ENCODE peak calls at places on chromosomes 7 and 10, in eight cellular contexts. X is ovary; A is foreskin keratinocyte; M is neural progenitor cell; W is spleen; N is activated CD4-positive, alpha-beta T cell treated with anti-CD3 and anti-CD28 coated beads, Interleukin-2, amount 50 U/mL, for 48 hours; Z is fibroblast of the conjunctiva; U is mucosa of descending colon. Q is an unnamed sample.

GRCh38 chr7:106568680-106569499 is 92.1 kb downstream of the CCDC71L start:
- DNase-seq in U (no peak), N (no peak), W (no peak), Z (peak; percentile 97), M (no peak), X (no peak), A (peak; percentile 84), Q (no peak)

GRCh38 chr10:120514035-120514620 is 57.1 kb downstream of the PLPP4 start:
- DNase-seq in N (peak; percentile 17), Z (no peak), W (no peak), U (peak; percentile 42), M (peak; percentile 88), X (no peak), A (peak; percentile 53), Q (no peak)

GRCh38 chr10:80540136-80540535 is 2.4 kb downstream of the SH2D4B start:
- DNase-seq in N (no peak), U (no peak), X (no peak), M (no peak), Z (no peak), W (no peak), A (no peak), Q (no peak)

GRCh38 chr10:77357185-77357584 is 280.4 kb downstream of the KCNMA1 start:
- DNase-seq in X (no peak), N (no peak), W (no peak), M (no peak), A (no peak), U (no peak), Z (no peak), Q (no peak)

GRCh38 chr10:11253397-11254002 is 235.8 kb downstream of the CELF2 start:
- DNase-seq in N (no peak), M (no peak), A (no peak), X (no peak), W (no peak), Z (no peak), U (no peak), Q (no peak)

GRCh38 chr7:5139998-5140397 is 50.0 kb upstream of the WIPI2 start:
- DNase-seq in X (no peak), M (peak; percentile 61), Z (no peak), A (no peak), W (no peak), U (peak; percentile 47), N (peak; percentile 19), Q (no peak)

GRCh38 chr10:72334196-72334831 is 20.4 kb downstream of the DNAJB12 start:
- DNase-seq in A (no peak), M (peak; percentile 87), U (peak; percentile 41), Z (peak; percentile 70), X (peak; percentile 89), W (peak; percentile 80), N (no peak), Q (no peak)

GRCh38 chr7:129013048-129013721 is 41.7 kb downstream of the TNPO3 start:
- DNase-seq in M (no peak), X (no peak), N (no peak), Z (no peak), W (no peak), A (no peak), U (no peak), Q (no peak)

GRCh38 chr10:42987121-42987541 is 89.7 kb upstream of the RET start:
- DNase-seq in A (no peak), X (peak; percentile 7), M (no peak), Z (no peak), U (no peak), N (no peak), W (peak; percentile 47), Q (no peak)

GRCh38 chr10:12500406-12501303 is 151.3 kb downstream of the CAMK1D start:
- DNase-seq in Z (no peak), X (no peak), W (peak; percentile 23), N (no peak), M (no peak), A (no peak), U (no peak), Q (no peak)

GRCh38 chr7:101210143-101210542 is 7.2 kb downstream of the PLOD3 start:
- DNase-seq in W (no peak), M (no peak), N (no peak), X (no peak), U (no peak), A (no peak), Z (no peak), Q (no peak)

GRCh38 chr10:4710858-4711257 is 115.1 kb upstream of the AKR1E2 start:
- DNase-seq in N (no peak), M (no peak), W (no peak), U (no peak), Z (no peak), X (no peak), A (no peak), Q (no peak)

Q was measured in activated T-helper 9 cell treated with anti-CD3 and anti-CD28 coated beads, Interleukin-2, amount 50 U/mL, for 16 hours.